ENCODE peak calls at places on chromosome 18, in five cellular contexts. U is Karpas-422, N is cardiac muscle cell, K is A549, A is K562. L is an unnamed sample. For H3K4me1, the result is how much of the 10 kb centered on the place peaks cover.

GRCh38 chr18:50338122-50338521 is 36.7 kb upstream of the SKA1 start:
- DNase-seq in U (peak), N (no peak), K (no peak), A (no peak), L (no peak)

GRCh38 chr18:57433492-57434176 is 1.5 kb upstream of the ONECUT2 start:
- DNase-seq in U (no peak), N (no peak), K (no peak), A (peak), L (no peak)

GRCh38 chr18:14922031-14922430 is 174.1 kb downstream of the ANKRD30B start:
- DNase-seq in U (no peak), N (no peak), K (no peak), A (no peak), L (no peak)

GRCh38 chr18:25335062-25335461 is 16.9 kb downstream of the ZNF521 start:
- DNase-seq in U (no peak), N (no peak), K (no peak), A (no peak), L (no peak)

GRCh38 chr18:48021273-48021914 is 90.9 kb upstream of the SMAD2 start:
- DNase-seq in U (no peak), N (no peak), K (no peak), A (no peak), L (no peak)

GRCh38 chr18:70188113-70188512 is 17.4 kb downstream of the RTTN start:
- DNase-seq in U (no peak), N (no peak), K (no peak), A (no peak), L (no peak)

GRCh38 chr18:27824841-27825720 is 351.8 kb downstream of the CDH2 start:
- DNase-seq in U (no peak), N (no peak), K (no peak), A (no peak), L (peak)

GRCh38 chr18:23169683-23170082 is 34.4 kb downstream of the CABLES1 start:
- DNase-seq in U (no peak), N (no peak), K (no peak), A (no peak), L (no peak)

GRCh38 chr18:48678237-48679115 is 139.6 kb downstream of the CTIF start:
- DNase-seq in U (no peak), N (no peak), K (no peak), A (no peak), L (no peak)

GRCh38 chr18:58239879-58240278 is 195.9 kb downstream of the NEDD4L start:
- DNase-seq in U (no peak), N (no peak), K (no peak), A (no peak), L (no peak)

GRCh38 chr18:33579868-33580205 is 1.8 kb downstream of the ASXL3 start:
- DNase-seq in U (no peak), N (no peak), K (no peak), A (no peak), L (no peak)

DNA sequence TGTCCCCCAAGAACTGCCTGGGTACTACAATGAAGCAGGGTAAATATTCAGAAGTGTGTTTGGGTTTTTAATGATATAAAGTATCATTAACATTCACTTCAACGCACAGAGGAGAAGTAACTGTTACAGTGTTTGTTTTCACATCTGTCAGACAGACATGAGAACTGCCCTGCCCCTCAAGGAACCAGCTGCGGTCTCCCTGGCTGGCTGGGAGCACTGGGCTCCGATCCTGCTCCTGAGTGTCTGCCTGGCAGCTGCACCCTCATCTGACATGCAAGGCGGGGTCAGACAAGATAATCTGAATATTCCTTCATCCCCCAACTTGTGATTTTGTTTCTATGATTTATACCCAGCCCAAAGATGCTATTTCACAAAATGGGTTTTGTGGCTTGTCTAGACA is 75.5 kb downstream of the MBP start:
- DNase-seq in U (peak), N (no peak), K (no peak), A (no peak), L (no peak)
- H3K4me1 ChIP-seq in U (half or more), N (under half), K (under half), A (under half), L (under half)

GRCh38 chr18:45167631-45168225 is 447.5 kb upstream of the SLC14A2 start:
- DNase-seq in U (no peak), N (no peak), K (no peak), A (no peak), L (no peak)
- H3K4me1 ChIP-seq in U (under half), N (under half), K (under half), A (under half), L (under half)

GRCh38 chr18:78622251-78622953 is 357.2 kb upstream of the SALL3 start:
- DNase-seq in U (no peak), N (no peak), K (no peak), A (no peak), L (no peak)
- H3K4me1 ChIP-seq in U (under half), N (under half), K (under half), A (under half), L (under half)

DNA sequence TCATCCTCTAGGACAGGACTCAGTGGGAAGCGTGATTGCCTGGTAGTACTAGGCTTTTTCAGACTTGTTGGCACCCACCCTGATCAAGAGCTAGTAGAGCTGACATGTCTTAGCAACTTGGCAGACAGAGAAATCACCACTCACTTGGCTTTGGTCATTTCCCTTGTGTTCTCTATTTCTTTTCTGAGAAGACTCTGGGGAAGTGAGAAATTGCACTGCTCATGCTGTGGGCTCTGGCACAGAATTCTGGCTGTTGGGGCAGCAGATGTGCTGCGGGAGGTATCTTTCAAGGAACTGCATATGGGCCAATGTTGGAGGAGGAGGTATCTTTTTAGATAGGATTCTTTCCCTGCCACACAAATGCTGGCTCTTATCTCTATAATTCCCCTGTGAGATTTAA is 529.1 kb upstream of the MEX3C start:
- DNase-seq in U (no peak), N (no peak), K (no peak), A (no peak), L (no peak)
- H3K4me1 ChIP-seq in U (under half), N (under half), K (under half), A (under half), L (under half)

GRCh38 chr18:35132284-35132910 is 91.2 kb downstream of the MAPRE2 start:
- DNase-seq in U (no peak), N (peak), K (no peak), A (no peak), L (no peak)
- H3K4me1 ChIP-seq in U (under half), N (under half), K (under half), A (half or more), L (under half)

DNA sequence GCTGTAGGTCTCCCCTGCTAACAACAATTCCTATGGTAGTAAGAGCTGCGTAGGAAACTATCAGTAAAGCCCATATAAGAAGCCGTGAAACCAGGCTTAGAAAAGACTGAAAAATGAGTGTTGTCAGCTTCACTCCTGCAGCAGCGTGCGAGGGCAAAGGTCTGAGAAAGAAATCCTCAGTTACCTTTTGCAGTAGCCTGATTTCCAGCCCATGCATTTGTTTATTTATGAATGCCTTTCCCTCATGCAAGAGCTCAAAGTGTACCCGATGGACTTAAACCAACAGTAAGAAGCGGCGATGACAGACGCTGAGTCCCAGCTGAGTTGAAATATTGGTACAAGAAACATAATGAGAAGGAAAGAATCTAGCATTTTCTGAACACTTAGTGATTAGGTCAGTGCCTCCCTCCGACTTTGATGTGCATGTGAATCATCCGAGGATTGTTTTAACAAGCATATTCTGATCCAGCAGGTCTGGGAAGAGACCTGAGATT is 15.0 kb upstream of the POLI start:
- DNase-seq in U (no peak), N (no peak), K (no peak), A (no peak), L (no peak)
- H3K4me1 ChIP-seq in U (under half), N (under half), K (under half), A (under half), L (under half)

DNA sequence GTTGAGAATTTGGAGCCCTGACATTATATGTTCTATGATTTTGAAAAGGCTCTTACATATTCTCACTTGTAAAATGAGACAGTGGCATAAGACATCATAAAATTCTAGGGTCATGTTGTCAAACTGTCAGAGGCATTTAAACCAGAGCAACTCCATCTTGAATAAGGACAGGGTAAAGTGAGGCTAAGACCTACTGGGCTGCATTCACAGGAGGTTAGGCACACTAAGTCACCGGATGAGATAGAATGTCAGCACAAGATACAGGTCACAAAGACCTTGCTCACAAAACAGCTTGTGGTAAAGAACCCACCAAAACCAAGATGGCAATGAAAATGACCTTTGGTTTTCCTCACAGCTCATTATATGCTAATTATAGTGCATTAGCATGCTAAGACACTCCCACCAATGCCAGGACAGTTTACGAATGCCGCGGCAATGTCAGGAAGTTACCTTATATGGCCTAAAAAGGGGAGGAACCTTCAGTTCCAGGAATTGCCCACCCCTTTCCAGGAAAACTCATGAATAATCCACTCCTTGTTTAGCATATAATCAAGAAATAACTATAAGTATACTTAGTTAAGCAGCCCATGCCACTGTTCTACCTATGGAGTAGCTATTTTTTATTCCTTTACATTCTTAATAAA is 406.5 kb downstream of the METTL4 start:
- DNase-seq in U (no peak), N (no peak), K (no peak), A (peak), L (no peak)
- H3K4me1 ChIP-seq in U (under half), N (under half), K (under half), A (under half), L (under half)

GRCh38 chr18:45165871-45166270 is 449.4 kb upstream of the SLC14A2 start:
- DNase-seq in U (no peak), N (no peak), K (no peak), A (no peak), L (no peak)

GRCh38 chr18:45161850-45162249 is 453.4 kb upstream of the SLC14A2 start:
- DNase-seq in U (no peak), N (no peak), K (no peak), A (no peak), L (no peak)

GRCh38 chr18:45166341-45167108 is 448.8 kb upstream of the SLC14A2 start:
- DNase-seq in U (no peak), N (no peak), K (peak), A (no peak), L (no peak)

GRCh38 chr18:45167109-45167551 is 448.1 kb upstream of the SLC14A2 start:
- DNase-seq in U (no peak), N (no peak), K (no peak), A (no peak), L (no peak)

GRCh38 chr18:45164551-45164950 is 450.7 kb upstream of the SLC14A2 start:
- DNase-seq in U (no peak), N (no peak), K (no peak), A (no peak), L (no peak)
- H3K4me1 ChIP-seq in U (under half), N (under half), K (under half), A (under half), L (under half)

GRCh38 chr18:63189817-63190216 is 129.8 kb downstream of the BCL2 start:
- DNase-seq in U (no peak), N (no peak), K (no peak), A (no peak), L (no peak)
- H3K4me1 ChIP-seq in U (half or more), N (under half), K (under half), A (under half), L (under half)